ENCODE peak calls at places on chromosomes 7 and 10, in nine cellular contexts. Z, L, I, O, X, D, K, P and T are unnamed samples.

GRCh38 chr7:14841850-14842249 is 60.7 kb downstream of the DGKB start:
- DNase-seq in L (peak), P (no peak), X (no peak), D (no peak), K (no peak), O (no peak), Z (no peak), I (no peak), T (no peak)

GRCh38 chr7:142327555-142327954 is 69.7 kb upstream of the PRSS58 start:
- DNase-seq in D (no peak), Z (no peak), L (no peak), K (peak), X (no peak), I (no peak), O (no peak), P (no peak), T (no peak)

GRCh38 chr7:129327076-129327475 is 102.2 kb downstream of the AHCYL2 start:
- DNase-seq in K (no peak), O (no peak), X (no peak), P (no peak), L (no peak), D (no peak), I (no peak), Z (no peak), T (no peak)

GRCh38 chr7:134778941-134779740 is at the start of gene CALD1:
- DNase-seq in D (no peak), L (peak), Z (peak), O (no peak), X (no peak), I (peak), P (peak), K (peak), T (peak)

GRCh38 chr10:44008270-44008916 is 359.7 kb upstream of the ZNF32 start:
- DNase-seq in Z (no peak), L (peak), O (no peak), P (peak), D (no peak), I (no peak), X (peak), K (no peak), T (no peak)

GRCh38 chr7:50832744-50833143 is 50.0 kb upstream of the GRB10 start:
- DNase-seq in I (no peak), O (peak), Z (no peak), D (peak), X (no peak), K (no peak), P (no peak), L (peak), T (no peak)

GRCh38 chr7:110119883-110120581 is 970.9 kb upstream of the LRRN3 start:
- DNase-seq in D (no peak), K (no peak), Z (no peak), L (no peak), X (no peak), I (no peak), P (peak), O (no peak), T (no peak)

GRCh38 chr7:51261117-51261835 is 55.3 kb downstream of the COBL start:
- DNase-seq in Z (no peak), D (no peak), I (no peak), K (no peak), P (no peak), X (no peak), O (no peak), L (no peak), T (no peak)

GRCh38 chr7:81956520-81956919 is 186.7 kb upstream of the HGF start:
- DNase-seq in L (peak), K (no peak), P (peak), I (no peak), Z (peak), D (no peak), O (no peak), X (peak), T (peak)

GRCh38 chr7:143367972-143368371 is 5.5 kb upstream of the FAM131B start:
- DNase-seq in X (no peak), I (no peak), L (no peak), O (no peak), K (no peak), P (no peak), D (no peak), Z (no peak), T (no peak)

GRCh38 chr7:73717991-73718405 is 1.5 kb downstream of the STX1A start:
- DNase-seq in O (peak), K (no peak), L (peak), I (no peak), D (peak), X (no peak), P (peak), Z (no peak), T (no peak)

GRCh38 chr7:155069992-155070827 is at the start of gene HTR5A:
- DNase-seq in I (peak), P (peak), L (peak), X (peak), D (peak), Z (peak), K (peak), O (peak), T (peak)

GRCh38 chr10:95279042-95279820 is 11.6 kb downstream of the PDLIM1 start:
- DNase-seq in P (peak), X (no peak), O (no peak), D (no peak), Z (no peak), L (peak), K (no peak), I (no peak), T (no peak)

GRCh38 chr10:26839966-26840627 is 20.7 kb downstream of the ABI1 start:
- DNase-seq in X (no peak), L (peak), Z (no peak), I (no peak), P (no peak), K (no peak), D (no peak), O (no peak), T (no peak)

GRCh38 chr10:114271779-114272167 is 32.7 kb downstream of the VWA2 start:
- DNase-seq in D (no peak), O (no peak), X (no peak), K (no peak), I (no peak), Z (no peak), L (peak), P (peak), T (no peak)

GRCh38 chr7:69756235-69756634 is 158.0 kb downstream of the AUTS2 start:
- DNase-seq in K (no peak), D (no peak), O (no peak), I (no peak), P (no peak), X (no peak), L (peak), Z (no peak), T (no peak)

GRCh38 chr7:1850111-1850975 is 180.3 kb downstream of the ELFN1 start:
- DNase-seq in Z (no peak), O (no peak), X (no peak), I (peak), P (no peak), L (peak), D (no peak), K (peak), T (no peak)

GRCh38 chr7:127678947-127679346 is 27.0 kb downstream of the SND1 start:
- DNase-seq in I (no peak), Z (no peak), P (peak), O (no peak), K (no peak), D (no peak), L (no peak), X (peak), T (no peak)

GRCh38 chr10:125448596-125448995 is 234.4 kb downstream of the TEX36 start:
- DNase-seq in I (peak), X (no peak), L (peak), P (no peak), D (no peak), Z (peak), O (no peak), K (peak), T (peak)

GRCh38 chr7:102834999-102835398 is 77.8 kb upstream of the LRRC17 start:
- DNase-seq in O (peak), P (peak), D (peak), X (peak), K (no peak), L (peak), I (no peak), Z (no peak), T (no peak)

GRCh38 chr7:42161723-42162122 is 75.3 kb downstream of the GLI3 start:
- DNase-seq in I (no peak), P (no peak), K (no peak), X (no peak), L (peak), O (no peak), Z (no peak), D (no peak), T (no peak)

GRCh38 chr7:27145884-27146401 is 1.6 kb downstream of the HOXA6 start:
- DNase-seq in I (no peak), O (no peak), P (no peak), L (no peak), X (no peak), D (no peak), K (no peak), Z (peak), T (no peak)

GRCh38 chr7:25181537-25181936 is 46.7 kb downstream of the NPVF start:
- DNase-seq in D (no peak), O (no peak), K (no peak), Z (no peak), P (no peak), L (no peak), I (no peak), X (no peak), T (no peak)

GRCh38 chr10:127081946-127082345 is 114.4 kb downstream of the INSYN2A start:
- DNase-seq in Z (no peak), I (no peak), D (no peak), L (no peak), P (no peak), O (no peak), X (no peak), K (no peak), T (no peak)

GRCh38 chr10:59098811-59099452 is 77.5 kb upstream of the PHYHIPL start:
- DNase-seq in I (no peak), K (no peak), Z (no peak), P (no peak), D (no peak), L (peak), O (no peak), X (no peak), T (no peak)

GRCh38 chr7:28608766-28609165 is 196.4 kb downstream of the CREB5 start:
- DNase-seq in K (no peak), L (peak), Z (no peak), P (no peak), X (no peak), I (no peak), D (no peak), O (no peak), T (no peak)

GRCh38 chr10:3672220-3672619 is 112.8 kb downstream of the KLF6 start:
- DNase-seq in X (no peak), L (peak), O (no peak), K (no peak), I (no peak), D (no peak), Z (no peak), P (no peak), T (no peak)

GRCh38 chr7:92205987-92206386 is 27.0 kb upstream of the LRRD1 start:
- DNase-seq in D (no peak), X (no peak), I (no peak), L (no peak), Z (peak), K (no peak), P (no peak), O (no peak), T (no peak)

GRCh38 chr10:75076387-75076786 is 35.1 kb upstream of the SAMD8 start:
- DNase-seq in I (no peak), P (no peak), D (no peak), Z (peak), K (no peak), L (no peak), X (no peak), O (no peak), T (no peak)